ENCODE peak calls at places on chromosomes 7 and 10, in six cellular contexts. E, B, C, S, R and I are unnamed samples.

GRCh38 chr10:80500572-80501380 is 36.9 kb upstream of the SH2D4B start:
- DNase-seq in E (peak; percentile 70), B (no peak), C (no peak), S (no peak), R (peak; percentile 80), I (no peak)

GRCh38 chr10:110724116-110724701 is 80.1 kb downstream of the RBM20 start:
- DNase-seq in E (no peak), B (no peak), C (no peak), S (no peak), R (no peak), I (no peak)

GRCh38 chr7:110253083-110253482 is 837.8 kb upstream of the LRRN3 start:
- DNase-seq in E (no peak), B (no peak), C (no peak), S (peak; percentile 13), R (no peak), I (no peak)

GRCh38 chr10:22816298-22816653 is 101.9 kb upstream of the PIP4K2A start:
- DNase-seq in E (no peak), B (no peak), C (no peak), S (peak; percentile 95), R (no peak), I (no peak)

GRCh38 chr7:127588697-127589482 is 679 bp downstream of the ARF5 start:
- DNase-seq in E (peak; percentile 78), B (peak; percentile 82), C (peak; percentile 62), S (peak; percentile 49), R (peak; percentile 76), I (peak; percentile 62)

GRCh38 chr7:30564243-30564892 is 30.3 kb upstream of the GARS1 start:
- DNase-seq in E (peak; percentile 85), B (peak; percentile 85), C (peak; percentile 87), S (peak; percentile 73), R (peak; percentile 87), I (peak; percentile 78)

GRCh38 chr10:115706482-115707076 is 566.4 kb downstream of the GFRA1 start:
- DNase-seq in E (no peak), B (peak; percentile 13), C (no peak), S (peak; percentile 20), R (no peak), I (no peak)

GRCh38 chr10:62492012-62492869 is 118.1 kb downstream of the ZNF365 start:
- DNase-seq in E (no peak), B (peak; percentile 36), C (no peak), S (peak; percentile 44), R (no peak), I (no peak)

GRCh38 chr7:64180989-64181388 is 26.0 kb upstream of the ZNF735 start:
- DNase-seq in E (no peak), B (no peak), C (no peak), S (no peak), R (no peak), I (no peak)

GRCh38 chr10:390449-391100 is 255.3 kb downstream of the ZMYND11 start:
- DNase-seq in E (peak; percentile 53), B (no peak), C (no peak), S (no peak), R (no peak), I (no peak)

GRCh38 chr7:106866298-106867281 is 1.5 kb downstream of the PIK3CG start:
- DNase-seq in E (no peak), B (no peak), C (no peak), S (no peak), R (no peak), I (no peak)

GRCh38 chr10:94602729-94603515 is 57.3 kb downstream of the HELLS start:
- DNase-seq in E (no peak), B (no peak), C (no peak), S (no peak), R (no peak), I (no peak)

GRCh38 chr10:131982185-131982756 is 548 bp upstream of the BNIP3 start:
- DNase-seq in E (no peak), B (no peak), C (no peak), S (no peak), R (no peak), I (no peak)

GRCh38 chr7:113774182-113774807 is 144.5 kb downstream of the PPP1R3A start:
- DNase-seq in E (no peak), B (peak; percentile 6), C (no peak), S (peak; percentile 61), R (no peak), I (no peak)

GRCh38 chr10:79390551-79391229 is 43.4 kb downstream of the PPIF start:
- DNase-seq in E (peak; percentile 62), B (no peak), C (no peak), S (no peak), R (peak; percentile 56), I (peak; percentile 47)

GRCh38 chr10:49177391-49178355 is 10.5 kb downstream of the TMEM273 start:
- DNase-seq in E (peak; percentile 69), B (no peak), C (peak; percentile 24), S (peak; percentile 88), R (peak; percentile 77), I (no peak)

GRCh38 chr7:149776848-149777407 is 3.5 kb upstream of the ZNF467 start:
- DNase-seq in E (no peak), B (no peak), C (no peak), S (no peak), R (peak; percentile 48), I (peak; percentile 45)

GRCh38 chr10:6721964-6722615 is 142.0 kb upstream of the PRKCQ start:
- DNase-seq in E (no peak), B (no peak), C (no peak), S (peak; percentile 95), R (no peak), I (no peak)

GRCh38 chr10:30091136-30091535 is 31.8 kb upstream of the JCAD start:
- DNase-seq in E (no peak), B (no peak), C (no peak), S (no peak), R (no peak), I (no peak)

GRCh38 chr7:30308392-30308791 is 24.0 kb downstream of the ZNRF2 start:
- DNase-seq in E (no peak), B (no peak), C (no peak), S (no peak), R (no peak), I (no peak)

GRCh38 chr7:96299496-96299895 is 22.4 kb downstream of the SLC25A13 start:
- DNase-seq in E (no peak), B (no peak), C (no peak), S (peak; percentile 7), R (no peak), I (no peak)

GRCh38 chr10:112332509-112333228 is 41.2 kb upstream of the ACSL5 start:
- DNase-seq in E (no peak), B (no peak), C (peak; percentile 94), S (no peak), R (no peak), I (peak; percentile 61)

GRCh38 chr7:39465055-39465929 is 100.9 kb upstream of the YAE1 start:
- DNase-seq in E (no peak), B (peak; percentile 64), C (peak; percentile 65), S (peak; percentile 66), R (no peak), I (no peak)

GRCh38 chr10:35335133-35335532 is 1.2 kb upstream of the CCNY start:
- DNase-seq in E (no peak), B (no peak), C (no peak), S (peak; percentile 53), R (no peak), I (no peak)

GRCh38 chr10:35336084-35336831 is at the start of gene CCNY:
- DNase-seq in E (peak; percentile 85), B (peak; percentile 86), C (peak; percentile 80), S (peak; percentile 68), R (peak; percentile 88), I (peak; percentile 88)

GRCh38 chr10:35335718-35336083 is 608 bp upstream of the CCNY start:
- DNase-seq in E (no peak), B (peak; percentile 54), C (no peak), S (peak; percentile 46), R (peak; percentile 57), I (peak; percentile 48)

GRCh38 chr10:35331894-35332640 is 4.2 kb upstream of the CCNY start:
- DNase-seq in E (no peak), B (peak; percentile 40), C (no peak), S (peak; percentile 95), R (no peak), I (no peak)

DNA sequence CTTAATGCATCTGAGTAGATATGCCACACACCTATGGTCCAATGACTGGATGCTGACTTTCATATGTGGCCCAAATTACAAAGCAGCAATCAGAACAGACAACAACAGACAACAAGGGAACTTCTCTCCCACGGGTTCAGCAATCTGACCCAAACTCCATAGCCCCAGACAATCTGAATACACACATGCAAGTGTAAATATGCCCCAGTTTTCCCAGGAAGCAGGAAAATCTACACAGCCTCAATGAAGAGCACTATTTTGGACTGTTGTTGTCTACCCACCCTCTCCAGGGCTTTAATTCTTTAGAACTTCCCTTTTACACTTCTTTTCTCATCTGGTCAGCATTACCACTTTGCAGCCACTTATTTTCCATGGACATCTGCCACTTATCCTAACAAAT is 2.0 kb upstream of the CCNY start:
- DNase-seq in E (no peak), B (no peak), C (no peak), S (no peak), R (no peak), I (no peak)
- H3K4me3 ChIP-seq in E (peak overlapping the region; percentile 98), B (no peak overlapping the region), C (peak overlapping the region; percentile 93), S (peak overlapping the region; percentile 23), R (peak overlapping the region; percentile 97), I (no peak overlapping the region)

DNA sequence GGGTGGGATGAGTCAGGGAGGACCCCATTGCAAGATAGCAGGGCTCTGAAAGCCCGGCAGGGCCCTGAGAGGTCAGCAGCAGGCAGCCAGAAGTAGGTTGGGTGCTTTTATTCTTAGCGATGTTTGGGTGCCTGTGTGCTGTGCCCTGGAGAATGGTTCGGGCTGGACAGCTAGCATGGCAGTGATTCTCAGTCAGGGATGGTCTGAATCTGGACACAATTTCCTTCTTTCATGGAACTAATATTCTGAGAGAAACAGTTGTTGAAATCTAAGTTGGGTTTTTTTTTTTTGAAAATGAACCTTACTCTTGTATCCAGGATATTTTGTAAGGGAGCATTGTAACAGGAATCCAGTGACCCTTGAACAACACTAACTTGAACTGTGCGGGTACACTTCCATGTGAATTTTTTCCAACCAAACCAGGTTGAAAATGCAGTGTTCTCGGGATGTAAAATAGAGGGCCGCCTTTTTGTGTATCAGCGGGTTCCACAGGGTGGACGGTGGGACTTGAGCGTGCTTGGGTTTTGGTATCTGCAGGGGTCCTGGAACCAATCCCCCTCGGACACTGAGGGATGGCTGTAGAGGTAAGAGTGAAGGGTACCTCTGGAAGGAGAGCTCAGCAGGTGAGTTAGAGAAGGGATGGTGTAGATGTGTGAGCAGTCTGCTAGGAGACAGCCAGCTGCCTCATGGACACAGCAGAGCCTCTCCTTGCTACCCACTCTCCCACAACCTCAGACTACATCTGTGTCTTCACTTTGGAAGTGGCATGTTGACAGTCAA is 12.5 kb downstream of the CCNY start:
- DNase-seq in E (no peak), B (no peak), C (no peak), S (no peak), R (no peak), I (no peak)
- H3K9me3 ChIP-seq in E (no peaks in the 10 kb centered on the region), B (no peaks in the 10 kb centered on the region), C (no peaks in the 10 kb centered on the region), S (no peaks in the 10 kb centered on the region), R (no peaks in the 10 kb centered on the region), I (no peaks in the 10 kb centered on the region)

GRCh38 chr10:133358162-133358919 is 522 bp upstream of the FUOM start:
- DNase-seq in E (no peak), B (no peak), C (no peak), S (no peak), R (peak; percentile 62), I (peak; percentile 70)
- H3K4me3 ChIP-seq in E (peak overlapping the region; percentile 56), B (no peak overlapping the region), C (no peak overlapping the region), S (no peak overlapping the region), R (no peak overlapping the region), I (no peak overlapping the region)

DNA sequence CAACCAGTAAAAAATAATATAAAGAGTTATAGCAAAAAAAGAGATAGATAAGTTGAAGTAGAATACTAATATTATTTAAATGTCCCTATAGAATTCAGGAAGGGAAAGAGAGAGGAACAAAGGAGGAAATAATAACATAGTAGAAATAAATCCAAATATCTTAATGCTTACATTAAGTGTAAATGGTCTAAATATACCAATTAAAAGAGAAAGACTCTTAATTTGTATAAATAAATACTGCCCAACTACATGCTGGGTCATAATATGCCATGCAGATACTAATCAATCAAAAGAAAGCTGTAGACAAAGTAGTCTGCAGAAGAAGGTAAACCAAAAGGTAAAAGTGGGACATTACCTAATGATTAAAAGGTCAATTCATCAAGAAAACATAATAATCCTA is 43.3 kb upstream of the VIPR2 start:
- DNase-seq in E (no peak), B (no peak), C (no peak), S (no peak), R (no peak), I (no peak)
- H3K9me3 ChIP-seq in E (peaks cover 8% of the 10 kb centered on the region), B (no peaks in the 10 kb centered on the region), C (no peaks in the 10 kb centered on the region), S (no peaks in the 10 kb centered on the region), R (peaks cover 17% of the 10 kb centered on the region), I (peaks cover 13% of the 10 kb centered on the region)